ENCODE peak calls at places on chromosome 9, in four cellular contexts. Y is IMR-90, U is H9, B is SK-N-SH. T is an unnamed sample.

GRCh38 chr9:14343236-14343947 is 29.5 kb upstream of the NFIB start:
- DNase-seq in Y (no peak), U (no peak), B (peak; percentile 16), T (no peak)

GRCh38 chr9:111483862-111484563 is at the start of gene ECPAS:
- DNase-seq in Y (peak; percentile 78), U (peak; percentile 75), B (peak; percentile 89), T (peak; percentile 89)

GRCh38 chr9:10612649-10613398 is at the start of gene PTPRD:
- DNase-seq in Y (peak; percentile 5), U (peak; percentile 71), B (peak; percentile 78), T (peak; percentile 73)

GRCh38 chr9:68711281-68711680 is 6.2 kb downstream of the PIP5K1B start:
- DNase-seq in Y (no peak), U (no peak), B (no peak), T (no peak)

GRCh38 chr9:112176410-112177010 is 1.4 kb upstream of the SUSD1 start:
- DNase-seq in Y (no peak), U (no peak), B (no peak), T (no peak)

GRCh38 chr9:136237486-136238341 is 7.9 kb downstream of the QSOX2 start:
- DNase-seq in Y (no peak), U (no peak), B (no peak), T (no peak)

GRCh38 chr9:126309427-126310179 is 17.0 kb upstream of the MVB12B start:
- DNase-seq in Y (no peak), U (no peak), B (no peak), T (no peak)

GRCh38 chr9:20538956-20539355 is 83.3 kb downstream of the MLLT3 start:
- DNase-seq in Y (peak; percentile 13), U (no peak), B (no peak), T (no peak)

GRCh38 chr9:81789751-81790150 is 100.4 kb upstream of the TLE1 start:
- DNase-seq in Y (peak; percentile 67), U (no peak), B (no peak), T (no peak)

GRCh38 chr9:93673271-93673843 is 97.0 kb downstream of the PHF2 start:
- DNase-seq in Y (no peak), U (peak; percentile 18), B (peak; percentile 35), T (peak; percentile 53)

GRCh38 chr9:33374634-33375237 is 27.6 kb downstream of the AQP7 start:
- DNase-seq in Y (peak; percentile 74), U (peak; percentile 83), B (peak; percentile 84), T (no peak)

GRCh38 chr9:14180077-14180941 is 133.6 kb downstream of the NFIB start:
- DNase-seq in Y (no peak), U (no peak), B (no peak), T (no peak)

GRCh38 chr9:76699966-76700365 is 64.3 kb upstream of the PCA3 start:
- DNase-seq in Y (peak; percentile 77), U (no peak), B (no peak), T (no peak)

GRCh38 chr9:32136700-32137339 is 247.6 kb upstream of the ACO1 start:
- DNase-seq in Y (no peak), U (peak; percentile 40), B (peak; percentile 70), T (no peak)

GRCh38 chr9:18268381-18268780 is 205.6 kb upstream of the ADAMTSL1 start:
- DNase-seq in Y (peak; percentile 74), U (no peak), B (no peak), T (no peak)

GRCh38 chr9:32395483-32396216 is 11.2 kb downstream of the ACO1 start:
- DNase-seq in Y (peak; percentile 98), U (no peak), B (peak; percentile 20), T (peak; percentile 81)

GRCh38 chr9:86652696-86653095 is 294.6 kb downstream of the GAS1 start:
- DNase-seq in Y (no peak), U (no peak), B (no peak), T (no peak)

DNA sequence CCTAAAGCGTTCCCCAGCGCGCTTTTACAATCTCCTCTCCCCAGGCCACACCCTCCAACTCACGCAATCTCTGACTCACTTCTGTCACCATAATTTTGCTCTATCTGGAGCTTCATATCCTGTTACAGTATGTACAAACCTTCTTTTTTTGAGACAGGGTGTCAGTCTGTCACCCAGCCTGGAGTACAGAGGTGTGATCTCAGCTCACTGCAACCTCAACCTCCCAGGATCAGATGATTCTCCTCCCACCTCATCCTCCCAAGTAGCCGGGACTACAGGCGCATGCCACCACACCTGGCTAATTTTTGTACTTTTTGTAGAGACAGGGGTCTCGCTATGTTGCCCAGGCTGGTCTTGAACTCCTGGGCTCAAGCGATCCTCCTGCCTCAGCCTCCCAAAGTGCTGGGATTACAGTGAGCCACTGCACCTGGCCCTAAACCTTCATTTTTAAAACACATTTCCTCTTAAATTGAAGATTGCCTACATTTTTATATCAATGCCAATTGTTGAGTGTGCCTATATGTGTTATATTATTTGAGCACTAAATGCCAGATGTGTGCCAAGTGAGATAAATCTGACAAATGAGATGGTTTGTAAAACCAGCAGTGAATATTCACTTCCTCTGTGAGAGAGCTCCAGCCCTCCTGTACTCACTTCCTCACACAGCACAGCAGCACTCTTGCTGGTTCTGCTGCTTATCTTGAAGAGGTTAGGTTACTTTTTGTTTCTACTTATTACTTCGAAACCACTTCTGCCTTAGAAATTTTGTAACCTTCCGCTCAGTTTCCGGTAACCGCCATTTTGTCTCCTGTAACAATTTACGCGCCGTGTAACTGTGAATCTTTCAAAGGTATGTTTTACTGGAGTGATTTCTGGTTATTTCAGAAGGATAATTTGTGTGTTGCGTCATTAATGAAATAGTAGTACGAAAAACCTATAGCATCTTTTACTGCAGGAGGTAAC is 57.9 kb downstream of the DOCK8 start:
- DNase-seq in Y (no peak), U (no peak), B (no peak), T (no peak)
- H3K9ac ChIP-seq in Y (no peak overlapping the region), U (no peak overlapping the region), B (no peak overlapping the region), T (no peak overlapping the region)

DNA sequence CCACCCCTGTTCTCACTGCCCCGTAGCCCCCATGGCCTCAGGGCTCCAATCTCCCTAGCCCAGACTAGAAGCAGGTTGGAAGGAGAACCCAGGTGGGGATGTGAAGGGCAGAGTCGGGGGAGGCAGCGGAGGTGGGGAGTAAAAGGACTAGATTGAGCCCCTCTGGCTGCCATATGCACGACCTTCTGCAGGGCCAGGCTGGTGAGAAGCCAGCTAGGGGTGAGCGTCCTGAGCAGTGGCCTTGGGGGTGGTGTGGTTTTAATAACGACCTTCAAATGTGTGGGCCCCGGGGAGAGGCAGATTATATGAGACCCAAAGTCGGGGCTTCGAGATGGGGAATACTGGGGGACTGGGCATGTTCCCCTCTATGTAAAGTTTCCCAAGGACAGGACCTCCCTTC is 139.5 kb downstream of the C9orf50 start:
- DNase-seq in Y (no peak), U (no peak), B (no peak), T (no peak)
- H3K4me1 ChIP-seq in Y (peaks cover 40% of the 10 kb centered on the region), U (no peaks in the 10 kb centered on the region), B (peaks cover 41% of the 10 kb centered on the region), T (peaks cover 39% of the 10 kb centered on the region)

GRCh38 chr9:128149951-128150593 is 819 bp downstream of the LCN2 start:
- DNase-seq in Y (no peak), U (peak; percentile 20), B (no peak), T (peak; percentile 72)
- H3K9ac ChIP-seq in Y (no peak overlapping the region), U (no peak overlapping the region), B (no peak overlapping the region), T (no peak overlapping the region)

DNA sequence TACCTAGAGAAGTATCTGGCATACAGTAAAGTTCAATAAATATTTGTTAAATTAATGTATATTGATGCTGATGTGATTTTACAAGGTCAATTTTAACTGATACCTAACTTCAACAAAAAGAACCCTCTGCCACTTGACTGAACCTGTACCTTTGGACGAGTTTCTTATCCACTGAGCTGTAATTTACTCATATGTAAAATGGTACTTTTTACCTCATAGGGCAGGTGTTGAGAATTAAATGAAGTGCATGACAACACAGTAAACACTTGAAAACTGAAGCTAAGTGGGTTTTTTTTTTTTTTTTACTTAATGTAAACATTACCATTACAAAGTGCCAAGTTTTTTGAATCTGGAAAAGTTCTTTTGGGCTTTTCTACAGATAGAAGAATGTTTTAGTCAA is 15.4 kb downstream of the NIPSNAP3B start:
- DNase-seq in Y (no peak), U (no peak), B (no peak), T (no peak)
- H3K4me1 ChIP-seq in Y (no peaks in the 10 kb centered on the region), U (no peaks in the 10 kb centered on the region), B (no peaks in the 10 kb centered on the region), T (no peaks in the 10 kb centered on the region)

DNA sequence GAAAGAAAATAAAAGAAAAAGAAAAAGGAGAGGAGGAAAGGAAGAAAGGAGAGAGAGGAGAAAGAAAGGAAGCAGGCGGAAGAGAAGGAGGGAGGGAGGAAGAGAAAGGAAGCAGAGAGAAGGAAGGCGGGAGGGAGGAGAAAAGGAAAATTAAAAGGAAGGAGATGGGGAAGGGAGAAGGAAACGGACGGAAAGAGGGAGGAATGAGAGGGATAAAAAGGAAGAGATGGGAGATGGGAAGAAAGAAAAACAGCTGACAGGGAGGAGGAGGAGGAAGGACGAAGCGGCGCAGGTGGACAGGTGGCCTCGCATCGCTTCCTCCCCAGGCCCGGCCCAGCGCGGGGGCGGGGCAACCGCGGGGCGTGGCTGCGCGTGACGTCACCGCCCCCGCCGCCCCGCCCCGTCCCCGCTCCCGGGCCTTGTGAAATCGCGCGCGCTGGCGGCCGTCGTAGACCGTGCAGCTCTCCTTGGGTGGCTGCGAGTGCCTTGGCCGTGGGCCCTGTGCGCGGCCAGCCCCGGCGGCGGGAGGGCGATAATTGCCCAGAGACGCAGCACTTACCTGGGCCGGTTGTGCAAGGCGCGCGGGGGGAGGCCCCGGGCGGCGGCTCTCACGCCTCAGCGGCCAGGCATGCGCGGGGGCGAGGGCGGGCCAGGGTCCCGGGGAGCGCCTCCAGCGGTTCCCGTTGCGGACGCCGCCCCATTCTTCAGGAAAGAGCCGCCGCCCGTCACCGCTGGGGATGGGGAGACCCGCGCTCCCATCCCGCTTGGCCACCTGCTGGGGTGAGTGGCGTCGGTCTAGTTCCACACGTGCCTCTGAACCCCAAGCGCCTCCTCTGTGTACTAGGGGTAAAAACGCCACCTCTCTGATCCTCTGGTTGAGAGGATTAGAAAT is 49.6 kb upstream of the FOXE1 start:
- DNase-seq in Y (peak; percentile 25), U (peak; percentile 79), B (peak; percentile 97), T (peak; percentile 96)
- H3K9ac ChIP-seq in Y (no peak overlapping the region), U (no peak overlapping the region), B (peak overlapping the region; percentile 39), T (no peak overlapping the region)

DNA sequence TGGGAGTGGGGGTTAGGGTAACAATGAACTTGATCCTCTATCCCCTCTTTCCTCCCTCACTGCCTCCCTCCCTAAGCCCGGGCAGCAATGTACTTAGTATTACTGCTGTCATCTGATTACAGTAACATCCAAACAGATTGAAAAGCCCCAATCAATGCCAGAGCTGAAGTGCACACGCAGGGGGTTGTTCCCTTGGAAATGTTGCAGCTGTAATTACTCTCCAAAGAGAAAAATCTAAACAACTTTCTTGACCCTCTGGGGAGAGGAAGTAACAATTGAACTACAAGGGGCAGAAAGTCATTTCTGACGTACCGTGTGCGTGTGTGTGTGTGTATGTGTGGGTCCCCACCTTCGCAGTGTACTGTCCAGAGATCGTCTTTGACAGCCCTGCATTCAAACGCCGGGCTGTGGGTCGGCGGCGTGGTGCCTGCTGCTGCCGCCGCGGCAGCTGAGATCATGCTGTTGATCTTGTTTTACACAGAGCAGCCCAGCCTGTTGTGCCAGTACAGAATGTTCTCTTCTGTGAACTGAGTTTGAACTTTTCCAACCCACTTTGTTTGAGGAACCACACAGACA is 66.0 kb upstream of the KLF9 start:
- DNase-seq in Y (peak; percentile 90), U (no peak), B (peak; percentile 57), T (peak; percentile 95)
- H3K4me1 ChIP-seq in Y (peaks cover 19% of the 10 kb centered on the region), U (peaks cover 8% of the 10 kb centered on the region), B (peaks cover 8% of the 10 kb centered on the region), T (peaks cover 52% of the 10 kb centered on the region)

DNA sequence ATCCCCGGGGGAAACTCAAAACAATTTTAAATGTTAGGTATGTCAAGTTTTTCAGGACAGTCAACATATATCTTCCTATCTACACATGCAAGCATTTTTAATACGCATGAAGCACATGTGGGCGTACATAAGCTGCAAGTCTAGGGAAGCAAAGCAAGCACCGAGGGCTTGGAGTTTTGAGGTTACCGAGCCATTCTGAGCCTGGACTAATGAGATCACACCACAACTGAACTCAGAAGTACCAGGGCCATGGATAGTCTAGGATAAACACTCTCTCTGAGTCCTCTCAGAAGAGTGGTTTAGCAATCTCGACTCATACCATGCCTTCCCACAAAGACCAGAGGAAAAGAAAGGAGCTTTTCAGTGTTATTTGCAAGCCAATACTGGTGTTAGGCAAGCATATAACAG is 154.2 kb downstream of the AUH start:
- DNase-seq in Y (peak; percentile 88), U (no peak), B (no peak), T (no peak)
- H3K9ac ChIP-seq in Y (no peak overlapping the region), U (no peak overlapping the region), B (no peak overlapping the region), T (peak overlapping the region; percentile 57)

T was measured in kidney.